ENCODE peak calls at places on chromosomes 11 and 22, in four cellular contexts. Y is effector memory CD4-positive, alpha-beta T cell; S is gastrocnemius medialis; I is GM23248. W is an unnamed sample.

GRCh38 chr11:67642148-67642475 is 2.5 kb upstream of the TBX10 start:
- DNase-seq in Y (no peak), S (no peak), I (no peak), W (no peak)

GRCh38 chr22:42333544-42333943 is 63.1 kb upstream of the TCF20 start:
- DNase-seq in Y (no peak), S (no peak), I (no peak), W (no peak)

GRCh38 chr22:24112188-24112587 is 69.1 kb upstream of the SUSD2 start:
- DNase-seq in Y (no peak), S (no peak), I (peak; percentile 46), W (no peak)

GRCh38 chr11:62805991-62806441 is 776 bp upstream of the NXF1 start:
- DNase-seq in Y (no peak), S (no peak), I (peak; percentile 45), W (no peak)

GRCh38 chr11:107819361-107820014 is 39.1 kb downstream of the SLC35F2 start:
- DNase-seq in Y (no peak), S (no peak), I (no peak), W (no peak)

GRCh38 chr22:22921575-22921974 is 34.0 kb downstream of the IGLL5 start:
- DNase-seq in Y (no peak), S (no peak), I (no peak), W (no peak)

GRCh38 chr11:10349806-10350205 is 44.9 kb downstream of the ADM start:
- DNase-seq in Y (no peak), S (no peak), I (no peak), W (no peak)

GRCh38 chr11:57514538-57515331 is 767 bp downstream of the SLC43A1 start:
- DNase-seq in Y (no peak), S (no peak), I (peak; percentile 74), W (peak; percentile 42)

GRCh38 chr11:43709689-43710088 is 29.2 kb downstream of the HSD17B12 start:
- DNase-seq in Y (no peak), S (no peak), I (no peak), W (no peak)

GRCh38 chr22:43542681-43543521 is 131.1 kb downstream of the MPPED1 start:
- DNase-seq in Y (no peak), S (no peak), I (no peak), W (no peak)

GRCh38 chr11:28799316-28799715 is 691.1 kb downstream of the METTL15 start:
- DNase-seq in Y (no peak), S (no peak), I (peak; percentile 5), W (no peak)

GRCh38 chr22:49139492-49140151 is 688.1 kb downstream of the BRD1 start:
- DNase-seq in Y (no peak), S (no peak), I (no peak), W (no peak)

GRCh38 chr11:126079640-126080205 is 17.1 kb upstream of the CDON start:
- DNase-seq in Y (no peak), S (no peak), I (no peak), W (no peak)

GRCh38 chr11:10898763-10899541 is 41.1 kb upstream of the ZBED5 start:
- DNase-seq in Y (no peak), S (peak; percentile 35), I (no peak), W (no peak)

GRCh38 chr22:29056472-29056871 is 5.2 kb downstream of the C22orf31 start:
- DNase-seq in Y (no peak), S (no peak), I (no peak), W (no peak)

GRCh38 chr11:46367916-46368267 is 13.6 kb upstream of the MDK start:
- DNase-seq in Y (no peak), S (no peak), I (no peak), W (no peak)

GRCh38 chr11:65305501-65306268 is 9.0 kb upstream of the CDC42EP2 start:
- DNase-seq in Y (no peak), S (no peak), I (no peak), W (no peak)

GRCh38 chr11:82775736-82776346 is 42.2 kb upstream of the FAM181B start:
- DNase-seq in Y (no peak), S (no peak), I (peak; percentile 62), W (no peak)

GRCh38 chr11:65121447-65121864 is 478 bp downstream of the FAU start:
- DNase-seq in Y (no peak), S (no peak), I (peak; percentile 61), W (peak; percentile 60)

GRCh38 chr11:35491231-35491871 is 34.1 kb downstream of the PAMR1 start:
- DNase-seq in Y (no peak), S (no peak), I (peak; percentile 90), W (no peak)

GRCh38 chr11:24093410-24093809 is 403.4 kb upstream of the LUZP2 start:
- DNase-seq in Y (no peak), S (no peak), I (no peak), W (no peak)

GRCh38 chr11:68392822-68393221 is 67.7 kb upstream of the PPP6R3 start:
- DNase-seq in Y (no peak), S (no peak), I (no peak), W (no peak)

GRCh38 chr11:92527467-92527866 is 302.8 kb downstream of the FAT3 start:
- DNase-seq in Y (no peak), S (no peak), I (peak; percentile 15), W (no peak)

GRCh38 chr11:20452585-20452984 is 65.1 kb downstream of the PRMT3 start:
- DNase-seq in Y (no peak), S (no peak), I (no peak), W (no peak)

DNA sequence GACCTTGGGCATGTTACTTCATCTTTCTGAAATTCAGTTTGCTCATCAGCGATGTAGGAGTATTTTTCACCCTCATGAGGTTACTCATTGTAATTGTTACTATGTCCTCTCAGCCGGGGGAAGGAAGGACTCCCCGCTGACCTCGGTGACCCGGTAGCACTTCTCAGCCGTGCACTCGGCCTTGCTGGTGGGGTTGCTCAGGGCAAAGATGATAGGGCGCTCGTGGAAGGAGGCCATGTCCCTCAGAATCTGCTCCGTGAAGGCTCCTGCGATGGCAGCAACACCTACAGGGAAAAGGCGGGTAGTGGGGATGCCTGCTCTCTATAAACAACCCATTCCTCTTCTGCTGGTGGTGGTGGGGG is 72.2 kb downstream of the CCDC81 start:
- DNase-seq in Y (no peak), S (no peak), I (no peak), W (no peak)
- H3K27ac ChIP-seq in Y (no peak overlapping the region), S (no peak overlapping the region), I (no peak overlapping the region), W (no peak overlapping the region)

GRCh38 chr11:72001255-72001654 is 2.5 kb downstream of the IL18BP start:
- DNase-seq in Y (no peak), S (no peak), I (no peak), W (no peak)
- H3K27ac ChIP-seq in Y (no peak overlapping the region), S (no peak overlapping the region), I (no peak overlapping the region), W (no peak overlapping the region)

DNA sequence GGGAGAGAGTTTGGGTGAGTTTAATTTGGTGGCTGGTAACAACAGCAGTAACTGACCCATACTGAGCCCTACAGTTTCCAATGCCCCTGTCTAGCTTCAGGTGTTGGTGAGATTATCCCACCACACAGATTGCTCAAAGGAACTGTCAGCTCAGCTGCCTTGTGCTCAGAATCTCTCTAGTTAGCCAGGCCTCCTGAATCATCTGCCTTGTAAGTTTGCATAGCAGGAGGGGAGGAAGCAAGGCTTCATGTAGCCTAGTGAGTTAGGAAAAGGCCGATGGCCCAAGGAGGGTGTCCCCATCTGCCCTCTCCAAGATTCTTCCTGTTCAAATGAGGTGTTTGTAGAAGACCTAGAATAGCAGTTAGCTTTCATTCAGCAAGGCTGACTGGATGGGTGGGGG is 74.3 kb downstream of the MICAL2 start:
- DNase-seq in Y (no peak), S (no peak), I (peak; percentile 70), W (no peak)
- H3K27ac ChIP-seq in Y (no peak overlapping the region), S (no peak overlapping the region), I (peak overlapping the region; percentile 96), W (no peak overlapping the region)

GRCh38 chr22:27668828-27669797 is 132.4 kb downstream of the MN1 start:
- DNase-seq in Y (no peak), S (peak; percentile 95), I (peak; percentile 65), W (no peak)
- H3K27ac ChIP-seq in Y (no peak overlapping the region), S (peak overlapping the region; percentile 91), I (no peak overlapping the region), W (no peak overlapping the region)

GRCh38 chr22:19897726-19898515 is 43.2 kb upstream of the GNB1L start:
- DNase-seq in Y (no peak), S (no peak), I (no peak), W (no peak)
- H3K27ac ChIP-seq in Y (no peak overlapping the region), S (no peak overlapping the region), I (no peak overlapping the region), W (no peak overlapping the region)

GRCh38 chr22:31754813-31755212 is 994 bp downstream of the DEPDC5 start:
- DNase-seq in Y (no peak), S (no peak), I (no peak), W (no peak)
- H3K27ac ChIP-seq in Y (no peak overlapping the region), S (peak overlapping the region; percentile 91), I (peak overlapping the region; percentile 87), W (peak overlapping the region; percentile 87)

GRCh38 chr22:27786253-27786898 is 15.2 kb downstream of the MN1 start:
- DNase-seq in Y (no peak), S (no peak), I (no peak), W (no peak)

GRCh38 chr22:27785818-27786217 is 15.7 kb downstream of the MN1 start:
- DNase-seq in Y (no peak), S (no peak), I (no peak), W (no peak)

GRCh38 chr22:27791494-27792241 is 9.9 kb downstream of the MN1 start:
- DNase-seq in Y (no peak), S (no peak), I (no peak), W (no peak)

GRCh38 chr22:27790396-27791216 is 10.9 kb downstream of the MN1 start:
- DNase-seq in Y (no peak), S (no peak), I (no peak), W (no peak)

DNA sequence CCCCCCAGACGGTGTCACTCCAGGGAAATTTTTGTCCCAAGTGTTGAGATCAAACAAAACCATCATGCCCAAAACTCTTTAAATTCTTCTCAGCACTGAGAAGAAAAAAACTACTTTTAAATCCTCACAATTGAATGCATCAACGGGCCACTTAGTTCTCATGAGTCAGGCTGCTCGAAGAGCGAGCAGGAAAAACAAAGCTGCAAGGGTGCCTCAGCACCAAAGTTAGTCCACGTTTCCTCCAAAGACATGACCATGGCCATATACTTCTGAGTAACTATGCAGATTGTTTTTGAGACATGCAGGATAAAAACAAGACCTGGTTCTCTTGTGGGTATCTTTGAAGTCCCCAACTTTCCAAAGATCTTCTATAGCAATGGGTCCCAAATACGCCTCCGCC is 12.7 kb downstream of the MN1 start:
- DNase-seq in Y (no peak), S (no peak), I (no peak), W (no peak)
- H3K27ac ChIP-seq in Y (no peak overlapping the region), S (peak overlapping the region; percentile 95), I (no peak overlapping the region), W (no peak overlapping the region)

GRCh38 chr11:120500414-120500936 is 11.1 kb upstream of the GRIK4 start:
- DNase-seq in Y (no peak), S (no peak), I (peak; percentile 78), W (no peak)
- H3K27ac ChIP-seq in Y (no peak overlapping the region), S (no peak overlapping the region), I (peak overlapping the region; percentile 54), W (no peak overlapping the region)

GRCh38 chr22:46625843-46626349 is 5.7 kb downstream of the GRAMD4 start:
- DNase-seq in Y (no peak), S (no peak), I (no peak), W (no peak)

GRCh38 chr22:46626356-46626755 is 6.2 kb downstream of the GRAMD4 start:
- DNase-seq in Y (no peak), S (no peak), I (no peak), W (no peak)

GRCh38 chr22:46627806-46628482 is 7.8 kb downstream of the GRAMD4 start:
- DNase-seq in Y (no peak), S (no peak), I (no peak), W (no peak)

GRCh38 chr22:46626911-46627805 is 7.0 kb downstream of the GRAMD4 start:
- DNase-seq in Y (no peak), S (no peak), I (no peak), W (no peak)

GRCh38 chr22:46625113-46625842 is 5.1 kb downstream of the GRAMD4 start:
- DNase-seq in Y (no peak), S (no peak), I (no peak), W (no peak)
- H3K27ac ChIP-seq in Y (no peak overlapping the region), S (no peak overlapping the region), I (no peak overlapping the region), W (no peak overlapping the region)